ENCODE peak calls at places on chromosome X, in six cellular contexts. One of them, this sample, is unnamed.
A peak's percentile ranks its signal among the peaks of the same experiment; 100 is the strongest.

GRCh38 chrX:153642313-153642654 is 4.7 kb upstream of the DUSP9 start:
- DNase-seq in H1: peak; percentile 53
- DNase-seq in GM23248: peak; percentile 6
- DNase-seq in mammary epithelial cell: no peak
- DNase-seq in fibroblast of lung: no peak
- DNase-seq in hepatocyte: peak; percentile 39
- DNase-seq in this sample: peak; percentile 47

GRCh38 chrX:100650841-100651240 is 6.8 kb downstream of the SRPX2 start:
- DNase-seq in H1: no peak
- DNase-seq in GM23248: no peak
- DNase-seq in mammary epithelial cell: no peak
- DNase-seq in fibroblast of lung: no peak
- DNase-seq in hepatocyte: no peak
- DNase-seq in this sample: no peak

GRCh38 chrX:33324099-33324498 is 112.8 kb upstream of the DMD start:
- DNase-seq in H1: no peak
- DNase-seq in GM23248: no peak
- DNase-seq in mammary epithelial cell: no peak
- DNase-seq in fibroblast of lung: no peak
- DNase-seq in hepatocyte: no peak
- DNase-seq in this sample: no peak

GRCh38 chrX:17805120-17805519 is 56.0 kb downstream of the RAI2 start:
- DNase-seq in H1: peak; percentile 37
- DNase-seq in GM23248: no peak
- DNase-seq in mammary epithelial cell: no peak
- DNase-seq in fibroblast of lung: no peak
- DNase-seq in hepatocyte: no peak
- DNase-seq in this sample: no peak

GRCh38 chrX:123185714-123186113 is 1.6 kb downstream of the GRIA3 start:
- DNase-seq in H1: no peak
- DNase-seq in GM23248: peak; percentile 56
- DNase-seq in mammary epithelial cell: no peak
- DNase-seq in fibroblast of lung: peak; percentile 46
- DNase-seq in hepatocyte: no peak
- DNase-seq in this sample: no peak

GRCh38 chrX:54049801-54050200 is 5.5 kb upstream of the PHF8 start:
- DNase-seq in H1: no peak
- DNase-seq in GM23248: no peak
- DNase-seq in mammary epithelial cell: no peak
- DNase-seq in fibroblast of lung: no peak
- DNase-seq in hepatocyte: no peak
- DNase-seq in this sample: no peak

GRCh38 chrX:39519213-39519544 is 578.6 kb downstream of the BCOR start:
- DNase-seq in H1: no peak
- DNase-seq in GM23248: peak; percentile 30
- DNase-seq in mammary epithelial cell: no peak
- DNase-seq in fibroblast of lung: peak; percentile 43
- DNase-seq in hepatocyte: peak; percentile 77
- DNase-seq in this sample: no peak

GRCh38 chrX:150229030-150229429 is 134.1 kb upstream of the MAMLD1 start:
- DNase-seq in H1: no peak
- DNase-seq in GM23248: no peak
- DNase-seq in mammary epithelial cell: no peak
- DNase-seq in fibroblast of lung: no peak
- DNase-seq in hepatocyte: no peak
- DNase-seq in this sample: no peak

GRCh38 chrX:95893632-95894031 is 791.0 kb upstream of the DIAPH2 start:
- DNase-seq in H1: no peak
- DNase-seq in GM23248: no peak
- DNase-seq in mammary epithelial cell: no peak
- DNase-seq in fibroblast of lung: peak; percentile 28
- DNase-seq in hepatocyte: no peak
- DNase-seq in this sample: no peak

GRCh38 chrX:799808-800207 is 169.2 kb downstream of the SHOX start:
- DNase-seq in H1: no peak
- DNase-seq in GM23248: no peak
- DNase-seq in mammary epithelial cell: no peak
- DNase-seq in fibroblast of lung: no peak
- DNase-seq in hepatocyte: no peak
- DNase-seq in this sample: no peak

GRCh38 chrX:14936561-14936960 is 63.3 kb downstream of the MOSPD2 start:
- DNase-seq in H1: no peak
- DNase-seq in GM23248: peak; percentile 84
- DNase-seq in mammary epithelial cell: peak; percentile 70
- DNase-seq in fibroblast of lung: peak; percentile 79
- DNase-seq in hepatocyte: peak; percentile 24
- DNase-seq in this sample: no peak

GRCh38 chrX:49675075-49675719 is 20.6 kb downstream of the PAGE1 start:
- DNase-seq in H1: no peak
- DNase-seq in GM23248: no peak
- DNase-seq in mammary epithelial cell: no peak
- DNase-seq in fibroblast of lung: no peak
- DNase-seq in hepatocyte: no peak
- DNase-seq in this sample: no peak
- H3K4me2 ChIP-seq in H1: no peak overlapping the region
- H3K4me2 ChIP-seq in GM23248: no peak overlapping the region
- H3K4me2 ChIP-seq in mammary epithelial cell: no peak overlapping the region
- H3K4me2 ChIP-seq in fibroblast of lung: no peak overlapping the region
- H3K4me2 ChIP-seq in hepatocyte: no peak overlapping the region
- H3K4me2 ChIP-seq in this sample: no peak overlapping the region

GRCh38 chrX:148618472-148619445 is 118.3 kb downstream of the AFF2 start:
- DNase-seq in H1: no peak
- DNase-seq in GM23248: no peak
- DNase-seq in mammary epithelial cell: no peak
- DNase-seq in fibroblast of lung: no peak
- DNase-seq in hepatocyte: peak; percentile 8
- DNase-seq in this sample: no peak
- H4K20me1 ChIP-seq in H1: no peaks in the 10 kb centered on the region
- H4K20me1 ChIP-seq in GM23248: no peaks in the 10 kb centered on the region
- H4K20me1 ChIP-seq in mammary epithelial cell: no peaks in the 10 kb centered on the region
- H4K20me1 ChIP-seq in fibroblast of lung: no peaks in the 10 kb centered on the region
- H4K20me1 ChIP-seq in hepatocyte: no peaks in the 10 kb centered on the region
- H4K20me1 ChIP-seq in this sample: no peaks in the 10 kb centered on the region

GRCh38 chrX:52213276-52213675 is 28.6 kb downstream of the MAGED4 start:
- DNase-seq in H1: no peak
- DNase-seq in GM23248: no peak
- DNase-seq in mammary epithelial cell: no peak
- DNase-seq in fibroblast of lung: no peak
- DNase-seq in hepatocyte: no peak
- DNase-seq in this sample: no peak
- TF ChIP-seq EZH2 in H1: no peak
- TF ChIP-seq EZH2 in GM23248: no peak
- TF ChIP-seq EZH2 in mammary epithelial cell: no peak
- TF ChIP-seq EZH2 in fibroblast of lung: no peak
- TF ChIP-seq EZH2 in hepatocyte: no peak
- TF ChIP-seq EZH2 in this sample: no peak

DNA sequence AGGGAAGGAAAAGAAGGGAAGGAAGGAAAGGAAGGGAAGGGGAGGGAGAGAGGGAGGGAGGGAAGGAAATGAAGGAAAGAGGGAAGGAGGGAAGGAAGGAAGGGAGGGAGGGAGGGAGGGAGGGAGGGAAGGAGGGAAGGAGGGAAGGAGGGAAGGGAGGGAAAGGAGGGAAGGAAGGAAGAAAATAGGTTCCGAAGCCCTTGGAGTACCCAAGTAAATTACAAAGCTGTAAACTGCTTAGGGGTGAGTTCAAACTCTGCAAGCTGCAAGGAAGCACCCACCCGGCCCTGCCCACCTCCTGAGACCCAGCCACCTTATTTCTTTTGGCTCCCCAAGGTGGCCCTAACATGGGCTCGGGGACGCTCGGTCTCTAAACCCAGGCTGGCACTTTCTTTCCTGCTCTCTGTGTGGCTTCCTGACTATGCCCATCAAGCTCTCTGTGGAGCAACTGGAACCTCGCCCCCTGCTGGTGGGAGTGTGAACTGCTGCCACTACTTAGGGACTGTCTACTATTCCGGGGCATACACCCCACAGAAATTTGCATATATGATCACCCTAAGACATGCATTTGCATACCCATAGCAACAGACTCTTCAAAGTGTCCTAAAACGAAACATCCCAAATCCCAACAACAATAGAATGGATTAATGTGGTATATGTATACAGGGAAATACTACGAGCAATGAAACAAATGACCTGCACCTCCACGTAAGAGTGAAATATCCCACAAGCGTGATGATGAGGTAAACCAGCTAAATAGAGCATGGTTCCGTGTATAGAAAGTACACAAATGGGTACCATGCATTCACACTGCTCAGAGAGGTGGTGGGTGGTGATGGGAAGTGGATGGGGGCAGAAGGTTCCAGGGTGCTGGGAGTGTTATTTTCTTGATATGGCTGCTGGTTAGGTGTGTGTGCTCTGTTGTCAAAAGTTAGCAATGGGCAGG is 151.7 kb upstream of the TBL1X start:
- DNase-seq in H1: peak; percentile 79
- DNase-seq in GM23248: no peak
- DNase-seq in mammary epithelial cell: no peak
- DNase-seq in fibroblast of lung: no peak
- DNase-seq in hepatocyte: peak; percentile 13
- DNase-seq in this sample: peak; percentile 63
- H3K4me2 ChIP-seq in H1: no peak overlapping the region
- H3K4me2 ChIP-seq in GM23248: no peak overlapping the region
- H3K4me2 ChIP-seq in mammary epithelial cell: no peak overlapping the region
- H3K4me2 ChIP-seq in fibroblast of lung: no peak overlapping the region
- H3K4me2 ChIP-seq in hepatocyte: no peak overlapping the region
- H3K4me2 ChIP-seq in this sample: no peak overlapping the region

DNA sequence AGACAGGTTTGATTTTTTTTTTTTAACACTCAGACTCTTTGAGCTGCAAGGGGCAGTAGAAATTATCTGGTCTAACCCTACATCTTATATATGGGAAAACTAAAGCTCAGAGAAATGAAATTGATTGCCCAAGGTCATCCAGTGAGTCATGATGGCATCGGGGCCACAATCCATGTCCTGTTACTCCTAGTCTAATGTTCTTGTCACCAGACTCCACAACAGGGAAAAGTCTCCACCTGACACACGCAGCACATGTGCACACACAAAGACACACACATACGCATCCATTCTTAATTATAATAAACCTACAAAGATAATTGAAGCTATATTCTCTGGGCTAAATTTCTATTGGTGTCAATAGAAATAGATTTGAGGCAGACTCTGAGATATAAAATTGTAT is 48.4 kb downstream of the GPC3 start:
- DNase-seq in H1: no peak
- DNase-seq in GM23248: no peak
- DNase-seq in mammary epithelial cell: no peak
- DNase-seq in fibroblast of lung: no peak
- DNase-seq in hepatocyte: no peak
- DNase-seq in this sample: no peak
- H4K20me1 ChIP-seq in H1: no peaks in the 10 kb centered on the region
- H4K20me1 ChIP-seq in GM23248: no peaks in the 10 kb centered on the region
- H4K20me1 ChIP-seq in mammary epithelial cell: no peaks in the 10 kb centered on the region
- H4K20me1 ChIP-seq in fibroblast of lung: no peaks in the 10 kb centered on the region
- H4K20me1 ChIP-seq in hepatocyte: no peaks in the 10 kb centered on the region
- H4K20me1 ChIP-seq in this sample: no peaks in the 10 kb centered on the region

GRCh38 chrX:137428251-137428661 is 137.7 kb upstream of the ZIC3 start:
- DNase-seq in H1: peak; percentile 62
- DNase-seq in GM23248: peak; percentile 26
- DNase-seq in mammary epithelial cell: no peak
- DNase-seq in fibroblast of lung: no peak
- DNase-seq in hepatocyte: no peak
- DNase-seq in this sample: no peak

GRCh38 chrX:137430301-137430700 is 135.6 kb upstream of the ZIC3 start:
- DNase-seq in H1: no peak
- DNase-seq in GM23248: no peak
- DNase-seq in mammary epithelial cell: no peak
- DNase-seq in fibroblast of lung: no peak
- DNase-seq in hepatocyte: no peak
- DNase-seq in this sample: no peak

GRCh38 chrX:137427813-137428212 is 138.1 kb upstream of the ZIC3 start:
- DNase-seq in H1: no peak
- DNase-seq in GM23248: peak; percentile 44
- DNase-seq in mammary epithelial cell: no peak
- DNase-seq in fibroblast of lung: no peak
- DNase-seq in hepatocyte: no peak
- DNase-seq in this sample: no peak

GRCh38 chrX:137427061-137427778 is 138.7 kb upstream of the ZIC3 start:
- DNase-seq in H1: peak; percentile 52
- DNase-seq in GM23248: no peak
- DNase-seq in mammary epithelial cell: no peak
- DNase-seq in fibroblast of lung: no peak
- DNase-seq in hepatocyte: no peak
- DNase-seq in this sample: no peak

GRCh38 chrX:137428777-137429564 is 137.0 kb upstream of the ZIC3 start:
- DNase-seq in H1: peak; percentile 77
- DNase-seq in GM23248: no peak
- DNase-seq in mammary epithelial cell: no peak
- DNase-seq in fibroblast of lung: no peak
- DNase-seq in hepatocyte: no peak
- DNase-seq in this sample: no peak
- TF ChIP-seq EZH2 in H1: no peak
- TF ChIP-seq EZH2 in GM23248: no peak
- TF ChIP-seq EZH2 in mammary epithelial cell: no peak
- TF ChIP-seq EZH2 in fibroblast of lung: no peak
- TF ChIP-seq EZH2 in hepatocyte: peak; percentile 60
- TF ChIP-seq EZH2 in this sample: no peak

GRCh38 chrX:47360423-47361179 is 9.8 kb upstream of the ZNF157 start:
- DNase-seq in H1: no peak
- DNase-seq in GM23248: no peak
- DNase-seq in mammary epithelial cell: no peak
- DNase-seq in fibroblast of lung: no peak
- DNase-seq in hepatocyte: no peak
- DNase-seq in this sample: no peak
- H3K4me2 ChIP-seq in H1: peak overlapping the region; percentile 70
- H3K4me2 ChIP-seq in GM23248: no peak overlapping the region
- H3K4me2 ChIP-seq in mammary epithelial cell: no peak overlapping the region
- H3K4me2 ChIP-seq in fibroblast of lung: no peak overlapping the region
- H3K4me2 ChIP-seq in hepatocyte: peak overlapping the region; percentile 68
- H3K4me2 ChIP-seq in this sample: no peak overlapping the region

DNA sequence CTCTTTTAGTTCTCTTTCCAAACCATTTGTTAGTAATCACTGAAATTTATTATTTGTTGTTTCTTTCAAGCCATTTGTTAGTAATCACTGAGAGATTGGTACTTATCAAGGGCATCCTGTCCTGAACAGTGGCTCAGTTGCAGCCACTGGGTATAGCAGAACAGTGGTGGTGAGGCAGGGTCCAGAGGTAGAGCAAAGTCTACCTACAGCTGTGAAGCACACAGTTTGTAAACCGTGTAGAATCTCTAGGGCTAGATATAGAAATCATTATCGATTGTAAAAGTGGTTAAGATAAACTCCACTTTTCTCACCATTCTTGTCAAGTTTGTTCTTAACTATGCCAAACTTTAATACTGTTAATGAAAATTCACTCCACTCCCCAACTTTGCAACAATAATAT is 4.1 kb downstream of the JADE3 start:
- DNase-seq in H1: no peak
- DNase-seq in GM23248: no peak
- DNase-seq in mammary epithelial cell: no peak
- DNase-seq in fibroblast of lung: no peak
- DNase-seq in hepatocyte: no peak
- DNase-seq in this sample: no peak
- H4K20me1 ChIP-seq in H1: no peaks in the 10 kb centered on the region
- H4K20me1 ChIP-seq in GM23248: no peaks in the 10 kb centered on the region
- H4K20me1 ChIP-seq in mammary epithelial cell: no peaks in the 10 kb centered on the region
- H4K20me1 ChIP-seq in fibroblast of lung: no peaks in the 10 kb centered on the region
- H4K20me1 ChIP-seq in hepatocyte: no peaks in the 10 kb centered on the region
- H4K20me1 ChIP-seq in this sample: peaks cover 29% of the 10 kb centered on the region

This sample was measured in DND-41.